ENCODE peak calls at places on chromosomes 3 and 15, in five cellular contexts. One of them, this sample, is unnamed.

GRCh38 chr15:36478561-36478960 is 100.9 kb upstream of the CDIN1 start:
- DNase-seq in GM06990: no peak
- DNase-seq in GM12864: no peak
- DNase-seq in RWPE1: no peak
- DNase-seq in GM12865: no peak
- DNase-seq in this sample: no peak

GRCh38 chr3:195802261-195802701 is 9.4 kb downstream of the MUC4 start:
- DNase-seq in GM06990: no peak
- DNase-seq in GM12864: no peak
- DNase-seq in RWPE1: no peak
- DNase-seq in GM12865: no peak
- DNase-seq in this sample: no peak

GRCh38 chr3:11335056-11335608 is 62.9 kb downstream of the ATG7 start:
- DNase-seq in GM06990: peak; percentile 9
- DNase-seq in GM12864: peak; percentile 15
- DNase-seq in RWPE1: peak; percentile 53
- DNase-seq in GM12865: peak; percentile 62
- DNase-seq in this sample: no peak

GRCh38 chr3:150083653-150084037 is 113.0 kb upstream of the PFN2 start:
- DNase-seq in GM06990: no peak
- DNase-seq in GM12864: no peak
- DNase-seq in RWPE1: no peak
- DNase-seq in GM12865: no peak
- DNase-seq in this sample: no peak

GRCh38 chr3:42117175-42118008 is 26.2 kb downstream of the TRAK1 start:
- DNase-seq in GM06990: no peak
- DNase-seq in GM12864: no peak
- DNase-seq in RWPE1: no peak
- DNase-seq in GM12865: no peak
- DNase-seq in this sample: no peak

GRCh38 chr3:171976526-171976925 is 62.9 kb upstream of the FNDC3B start:
- DNase-seq in GM06990: no peak
- DNase-seq in GM12864: no peak
- DNase-seq in RWPE1: no peak
- DNase-seq in GM12865: no peak
- DNase-seq in this sample: no peak

GRCh38 chr3:130906374-130906995 is 12.6 kb downstream of the ATP2C1 start:
- DNase-seq in GM06990: no peak
- DNase-seq in GM12864: no peak
- DNase-seq in RWPE1: no peak
- DNase-seq in GM12865: no peak
- DNase-seq in this sample: no peak

GRCh38 chr3:172082269-172082668 is 42.9 kb downstream of the FNDC3B start:
- DNase-seq in GM06990: no peak
- DNase-seq in GM12864: no peak
- DNase-seq in RWPE1: no peak
- DNase-seq in GM12865: no peak
- DNase-seq in this sample: no peak

GRCh38 chr3:161508852-161509477 is 12.4 kb downstream of the OTOL1 start:
- DNase-seq in GM06990: no peak
- DNase-seq in GM12864: no peak
- DNase-seq in RWPE1: peak; percentile 27
- DNase-seq in GM12865: peak; percentile 22
- DNase-seq in this sample: no peak
- TF ChIP-seq CTCF in GM06990: peak; percentile 41
- TF ChIP-seq CTCF in GM12864: peak; percentile 35
- TF ChIP-seq CTCF in RWPE1: peak; percentile 21
- TF ChIP-seq CTCF in GM12865: peak; percentile 25
- TF ChIP-seq CTCF in this sample: no peak

GRCh38 chr3:184585545-184585944 is 24.0 kb downstream of the EPHB3 start:
- DNase-seq in GM06990: no peak
- DNase-seq in GM12864: no peak
- DNase-seq in RWPE1: no peak
- DNase-seq in GM12865: no peak
- DNase-seq in this sample: no peak
- TF ChIP-seq CTCF in GM06990: no peak
- TF ChIP-seq CTCF in GM12864: no peak
- TF ChIP-seq CTCF in RWPE1: no peak
- TF ChIP-seq CTCF in GM12865: no peak
- TF ChIP-seq CTCF in this sample: no peak

GRCh38 chr15:64163662-64164362 is 990 bp upstream of the PPIB start:
- DNase-seq in GM06990: no peak
- DNase-seq in GM12864: no peak
- DNase-seq in RWPE1: no peak
- DNase-seq in GM12865: peak; percentile 65
- DNase-seq in this sample: no peak

GRCh38 chr15:64162869-64163661 is at the start of gene PPIB:
- DNase-seq in GM06990: peak; percentile 100
- DNase-seq in GM12864: peak; percentile 91
- DNase-seq in RWPE1: peak; percentile 98
- DNase-seq in GM12865: peak; percentile 99
- DNase-seq in this sample: peak; percentile 70

GRCh38 chr15:64162478-64162868 is 349 bp downstream of the PPIB start:
- DNase-seq in GM06990: no peak
- DNase-seq in GM12864: no peak
- DNase-seq in RWPE1: peak; percentile 41
- DNase-seq in GM12865: no peak
- DNase-seq in this sample: no peak

GRCh38 chr15:64164436-64164835 is 1.6 kb upstream of the PPIB start:
- DNase-seq in GM06990: no peak
- DNase-seq in GM12864: peak; percentile 39
- DNase-seq in RWPE1: no peak
- DNase-seq in GM12865: peak; percentile 66
- DNase-seq in this sample: no peak

DNA sequence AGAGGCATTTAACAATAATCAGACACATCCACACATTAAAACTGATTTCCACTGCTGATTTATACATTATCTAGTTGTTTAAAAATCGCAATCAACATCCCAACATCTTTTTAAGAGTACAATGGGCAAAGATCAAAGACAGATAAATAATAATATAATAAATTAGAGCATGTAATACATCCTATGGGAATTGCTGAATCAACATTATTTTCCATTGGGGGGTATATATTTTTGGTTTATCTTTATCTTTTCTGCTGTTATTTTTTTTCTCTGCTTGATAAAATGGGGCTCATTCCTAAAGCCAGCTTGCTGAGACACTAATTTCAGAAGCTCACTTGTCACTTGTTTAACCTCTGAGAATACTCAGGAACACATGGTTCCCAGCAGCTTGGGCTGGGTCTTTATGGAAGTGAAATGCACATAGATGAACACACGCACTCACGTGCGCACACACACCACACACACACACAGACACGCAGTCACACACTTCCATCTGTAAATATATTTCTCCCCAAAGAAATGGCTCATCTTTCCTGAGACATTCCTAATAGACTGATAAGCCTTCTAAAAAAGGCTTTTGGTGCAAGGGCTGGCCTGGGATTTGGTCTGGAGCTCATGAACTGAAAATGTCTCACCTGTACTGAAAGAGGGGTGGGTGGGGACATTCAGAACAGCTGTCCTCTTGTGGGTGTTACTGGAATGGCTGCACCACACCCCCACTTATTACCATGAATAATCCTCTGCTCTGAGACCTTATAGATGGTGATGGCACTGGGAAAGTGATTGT is 3.5 kb upstream of the PPIB start:
- DNase-seq in GM06990: no peak
- DNase-seq in GM12864: no peak
- DNase-seq in RWPE1: no peak
- DNase-seq in GM12865: no peak
- DNase-seq in this sample: no peak
- TF ChIP-seq CTCF in GM06990: no peak
- TF ChIP-seq CTCF in GM12864: no peak
- TF ChIP-seq CTCF in RWPE1: no peak
- TF ChIP-seq CTCF in GM12865: no peak
- TF ChIP-seq CTCF in this sample: no peak

DNA sequence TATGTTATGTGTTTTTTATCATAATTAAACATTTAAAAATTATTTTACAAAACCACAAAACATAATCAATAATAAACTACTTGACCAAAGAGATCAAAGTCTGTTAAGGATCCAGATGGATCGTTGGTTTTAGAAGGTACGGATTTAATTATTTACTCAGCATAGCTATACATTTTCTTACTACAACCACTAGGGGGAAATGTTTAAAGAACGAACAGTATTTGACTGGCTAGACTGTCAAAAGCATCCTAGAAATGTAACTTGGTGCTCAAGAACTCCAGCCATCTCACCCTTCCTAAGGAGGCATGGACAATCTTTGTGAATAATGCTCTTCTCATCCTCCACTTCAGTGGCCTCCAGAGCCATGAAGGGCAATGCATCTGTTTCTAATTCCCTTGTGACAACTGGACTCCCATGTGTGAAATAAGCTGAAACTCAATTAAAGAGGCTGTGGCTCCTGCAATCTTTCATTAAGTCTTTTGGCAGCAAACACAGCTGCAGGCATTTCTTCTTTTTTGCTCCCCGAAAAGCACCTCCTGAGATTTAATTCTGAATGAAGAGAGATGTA is 94.7 kb upstream of the TUSC7 start:
- DNase-seq in GM06990: no peak
- DNase-seq in GM12864: no peak
- DNase-seq in RWPE1: peak; percentile 9
- DNase-seq in GM12865: peak; percentile 4
- DNase-seq in this sample: no peak
- TF ChIP-seq CTCF in GM06990: peak; percentile 36
- TF ChIP-seq CTCF in GM12864: peak; percentile 27
- TF ChIP-seq CTCF in RWPE1: peak; percentile 18
- TF ChIP-seq CTCF in GM12865: peak; percentile 37
- TF ChIP-seq CTCF in this sample: no peak

This sample was measured in omental fat pad.